ENCODE peak calls at places on chromosome 7, in nine cellular contexts. Y is posterior vena cava, C is H54, P is chondrocyte, H is frontal cortex, O is HuH-7, D is aorta, X is HT1080, E is GM12891. N is an unnamed sample.

GRCh38 chr7:23617482-23617881 is 20.3 kb downstream of the CCDC126 start:
- DNase-seq in E (no peak), O (no peak), P (no peak), H (no peak), D (no peak), Y (no peak), C (no peak), X (no peak), N (no peak)

GRCh38 chr7:38411404-38411803 is 138.0 kb upstream of the TARP start:
- DNase-seq in Y (no peak), D (no peak), E (no peak), H (no peak), O (peak), C (no peak), P (no peak), X (peak), N (no peak)

GRCh38 chr7:16446508-16446907 is 19.0 kb downstream of the SOSTDC1 start:
- DNase-seq in C (no peak), H (no peak), X (no peak), Y (no peak), O (no peak), D (no peak), E (no peak), P (no peak), N (no peak)

GRCh38 chr7:44709945-44710596 is 38.6 kb upstream of the ZMIZ2 start:
- DNase-seq in D (peak), E (no peak), P (peak), C (no peak), Y (peak), X (no peak), O (no peak), H (no peak), N (no peak)

GRCh38 chr7:22861576-22861975 is 38.9 kb upstream of the TOMM7 start:
- DNase-seq in Y (no peak), E (no peak), H (no peak), X (no peak), P (no peak), C (no peak), O (no peak), D (no peak), N (no peak)

GRCh38 chr7:117092801-117093200 is 139.5 kb downstream of the ST7 start:
- DNase-seq in E (no peak), H (no peak), P (no peak), D (no peak), Y (no peak), X (no peak), O (no peak), C (no peak), N (no peak)

GRCh38 chr7:114209968-114210367 is 204.6 kb upstream of the FOXP2 start:
- DNase-seq in P (no peak), C (no peak), D (no peak), E (no peak), Y (no peak), O (no peak), X (no peak), H (no peak), N (no peak)

GRCh38 chr7:99380032-99380822 is 5.7 kb downstream of the ARPC1B start:
- DNase-seq in H (peak), Y (no peak), P (no peak), E (peak), D (no peak), X (peak), O (peak), C (no peak), N (peak)

GRCh38 chr7:104552102-104552501 is 223.7 kb downstream of the LHFPL3 start:
- DNase-seq in D (no peak), P (no peak), H (no peak), Y (peak), X (peak), O (peak), C (peak), E (peak), N (no peak)

GRCh38 chr7:35253182-35253679 is 669 bp downstream of the TBX20 start:
- DNase-seq in X (no peak), H (no peak), C (no peak), E (no peak), P (no peak), O (no peak), Y (peak), D (no peak), N (no peak)

GRCh38 chr7:54831644-54832095 is 72.7 kb upstream of the SEC61G start:
- DNase-seq in Y (no peak), C (no peak), P (no peak), O (no peak), X (peak), D (no peak), H (no peak), E (no peak), N (no peak)

GRCh38 chr7:82018226-82018625 is 248.4 kb upstream of the HGF start:
- DNase-seq in Y (no peak), E (no peak), O (no peak), P (no peak), C (no peak), X (no peak), H (no peak), D (no peak), N (no peak)

GRCh38 chr7:16839646-16840045 is 34.8 kb upstream of the AGR2 start:
- DNase-seq in P (no peak), X (no peak), O (no peak), H (no peak), C (no peak), Y (no peak), E (no peak), D (no peak), N (no peak)

GRCh38 chr7:151408839-151409554 is 841 bp downstream of the WDR86 start:
- DNase-seq in Y (no peak), H (no peak), X (no peak), P (peak), E (peak), D (no peak), O (no peak), C (no peak), N (no peak)

N was measured in activated B cell treated with CpG ODN at 0.5 μM for 24 hours.